ENCODE peak calls at places on chromosomes 2 and 18, in seven cellular contexts. B is HCT116, C is GM12878, R is HepG2, S is SK-N-SH, E is K562, T is H1. N is an unnamed sample.

GRCh38 chr2:181466661-181467576 is 9.7 kb downstream of the ITGA4 start:
- DNase-seq in B (peak), C (no peak), R (peak), S (peak), E (peak), T (no peak), N (peak)

GRCh38 chr2:67311536-67311935 is 85.6 kb upstream of the ETAA1 start:
- DNase-seq in B (no peak), C (no peak), R (no peak), S (peak), E (no peak), T (no peak), N (no peak)

GRCh38 chr2:168561991-168562390 is 105.9 kb downstream of the CERS6 start:
- DNase-seq in B (no peak), C (no peak), R (no peak), S (no peak), E (no peak), T (no peak), N (no peak)

GRCh38 chr2:194672994-194673393 is 984.0 kb upstream of the SLC39A10 start:
- DNase-seq in B (no peak), C (no peak), R (no peak), S (no peak), E (no peak), T (no peak), N (no peak)

GRCh38 chr2:40372586-40372985 is 79.3 kb downstream of the SLC8A1 start:
- DNase-seq in B (no peak), C (no peak), R (no peak), S (no peak), E (no peak), T (no peak), N (no peak)

GRCh38 chr2:170651603-170652002 is 63.5 kb upstream of the SP5 start:
- DNase-seq in B (no peak), C (no peak), R (no peak), S (no peak), E (peak), T (no peak), N (no peak)

GRCh38 chr2:101238930-101239759 is 13.5 kb upstream of the CNOT11 start:
- DNase-seq in B (no peak), C (no peak), R (peak), S (no peak), E (no peak), T (no peak), N (no peak)

GRCh38 chr2:36352024-36352398 is 3.6 kb upstream of the CRIM1 start:
- DNase-seq in B (peak), C (peak), R (peak), S (peak), E (peak), T (no peak), N (no peak)

GRCh38 chr2:18506883-18507519 is 53.5 kb downstream of the RDH14 start:
- DNase-seq in B (no peak), C (no peak), R (no peak), S (no peak), E (no peak), T (no peak), N (no peak)

GRCh38 chr2:98446850-98447249 is 2.2 kb downstream of the INPP4A start:
- DNase-seq in B (no peak), C (no peak), R (no peak), S (no peak), E (no peak), T (no peak), N (no peak)

GRCh38 chr2:11406492-11407381 is 59.2 kb downstream of the E2F6 start:
- DNase-seq in B (no peak), C (no peak), R (no peak), S (peak), E (peak), T (no peak), N (peak)

GRCh38 chr18:60319129-60319528 is 53.4 kb downstream of the MC4R start:
- DNase-seq in B (no peak), C (no peak), R (no peak), S (no peak), E (no peak), T (no peak), N (peak)

GRCh38 chr2:148730085-148730484 is 85.5 kb downstream of the EPC2 start:
- DNase-seq in B (no peak), C (no peak), R (no peak), S (no peak), E (no peak), T (no peak), N (no peak)
- TF ChIP-seq YY1 in B (no peak), C (no peak), R (no peak), S (no peak), E (no peak), T (no peak), N (no peak)

GRCh38 chr2:29921560-29921915 is at the start of gene ALK:
- DNase-seq in B (no peak), C (no peak), R (peak), S (peak), E (peak), T (peak), N (peak)
- TF ChIP-seq YY1 in B (no peak), C (no peak), R (no peak), S (no peak), E (no peak), T (no peak), N (no peak)

GRCh38 chr2:186726938-186727337 is 33.1 kb downstream of the FAM171B start:
- DNase-seq in B (no peak), C (no peak), R (no peak), S (no peak), E (no peak), T (no peak), N (no peak)
- TF ChIP-seq YY1 in B (no peak), C (no peak), R (no peak), S (no peak), E (no peak), T (no peak), N (no peak)

GRCh38 chr18:49178736-49179135 is 228.0 kb upstream of the SMAD7 start:
- DNase-seq in B (peak), C (no peak), R (peak), S (peak), E (peak), T (no peak), N (no peak)
- TF ChIP-seq YY1 in B (no peak), C (peak), R (no peak), S (no peak), E (no peak), T (no peak), N (no peak)

N was measured in NT2/D1.